ENCODE peak calls at places on chromosome X, in four cellular contexts. R is stimulated activated CD8-positive, alpha-beta memory T cell treated with anti-CD3 and anti-CD28 coated beads, Interleukin-2, amount 100 ng/mL, for 48 hours; S is fibroblast of lung; I is kidney glomerular epithelial cell. T is an unnamed sample.

GRCh38 chrX:56794831-56795230 is 65.8 kb downstream of the NBDY start:
- DNase-seq in S (no peak), I (no peak), R (no peak), T (no peak)

GRCh38 chrX:97685753-97686152 is 802.0 kb downstream of the RPA4 start:
- DNase-seq in I (no peak), R (no peak), S (peak), T (no peak)

GRCh38 chrX:147602297-147602696 is 309.4 kb upstream of the FMR1 start:
- DNase-seq in R (no peak), S (no peak), I (no peak), T (no peak)

GRCh38 chrX:4110964-4111363 is 397.5 kb upstream of the PRKX start:
- DNase-seq in S (no peak), I (no peak), R (no peak), T (no peak)

GRCh38 chrX:154355776-154356140 is 18.7 kb downstream of the FLNA start:
- DNase-seq in I (no peak), S (no peak), R (no peak), T (no peak)

GRCh38 chrX:135200297-135200696 is 29.1 kb upstream of the CT55 start:
- DNase-seq in I (no peak), S (no peak), R (no peak), T (no peak)

GRCh38 chrX:101430457-101431078 is 22.5 kb downstream of the HNRNPH2 start:
- DNase-seq in R (no peak), I (peak), S (no peak), T (no peak)

GRCh38 chrX:47361538-47362511 is 8.6 kb upstream of the ZNF157 start:
- DNase-seq in S (peak), R (no peak), I (peak), T (peak)

GRCh38 chrX:120090208-120090607 is 12.7 kb upstream of the RHOXF2B start:
- DNase-seq in R (no peak), I (no peak), S (no peak), T (no peak)

T was measured in right atrium auricular region.